ENCODE peak calls at places on chromosomes 7 and 10, in five cellular contexts. O, S, K, L and E are unnamed samples.
A peak's percentile ranks its signal among the peaks of the same experiment; 100 is the strongest.

GRCh38 chr7:55415173-55415778 is 50.1 kb downstream of the LANCL2 start:
- DNase-seq in O (peak; percentile 74), S (peak; percentile 14), K (peak; percentile 71), L (peak; percentile 55), E (peak; percentile 38)

GRCh38 chr7:133783276-133783675 is 343.9 kb upstream of the LRGUK start:
- DNase-seq in O (no peak), S (no peak), K (no peak), L (no peak), E (no peak)

GRCh38 chr7:43872401-43873165 is 3.3 kb upstream of the MRPS24 start:
- DNase-seq in O (peak; percentile 97), S (no peak), K (no peak), L (no peak), E (peak; percentile 85)

GRCh38 chr10:77926566-77927342 is at the start of gene DLG5:
- DNase-seq in O (peak; percentile 60), S (no peak), K (peak; percentile 13), L (peak; percentile 13), E (no peak)

GRCh38 chr7:138727336-138728099 is 26.4 kb upstream of the SVOPL start:
- DNase-seq in O (no peak), S (no peak), K (no peak), L (no peak), E (no peak)

GRCh38 chr10:130721971-130722370 is 585.8 kb downstream of the GLRX3 start:
- DNase-seq in O (no peak), S (no peak), K (no peak), L (no peak), E (no peak)

GRCh38 chr7:152859781-152860191 is 100.2 kb downstream of the ACTR3B start:
- DNase-seq in O (peak; percentile 9), S (no peak), K (no peak), L (no peak), E (no peak)

GRCh38 chr7:128885370-128886187 is 22.9 kb downstream of the ATP6V1F start:
- DNase-seq in O (no peak), S (no peak), K (no peak), L (no peak), E (no peak)

GRCh38 chr7:135747366-135747765 is 1.2 kb downstream of the FAM180A start:
- DNase-seq in O (no peak), S (no peak), K (no peak), L (no peak), E (no peak)

GRCh38 chr7:779480-779879 is 52.4 kb upstream of the PRKAR1B start:
- DNase-seq in O (no peak), S (no peak), K (no peak), L (no peak), E (no peak)

GRCh38 chr7:111825046-111825445 is 262.8 kb upstream of the IMMP2L start:
- DNase-seq in O (no peak), S (no peak), K (no peak), L (no peak), E (no peak)

GRCh38 chr7:151725844-151726770 is 150.8 kb downstream of the PRKAG2 start:
- DNase-seq in O (peak; percentile 68), S (no peak), K (no peak), L (peak; percentile 2), E (no peak)

GRCh38 chr7:75637854-75638606 is 100.7 kb downstream of the HIP1 start:
- DNase-seq in O (no peak), S (no peak), K (no peak), L (no peak), E (no peak)

GRCh38 chr7:39367943-39368342 is 198.3 kb upstream of the YAE1 start:
- DNase-seq in O (no peak), S (no peak), K (no peak), L (no peak), E (no peak)

GRCh38 chr7:24408798-24409428 is 124.9 kb downstream of the NPY start:
- DNase-seq in O (no peak), S (no peak), K (no peak), L (no peak), E (no peak)

GRCh38 chr7:76191783-76192240 is 9.9 kb upstream of the SRRM3 start:
- DNase-seq in O (peak; percentile 59), S (no peak), K (no peak), L (peak; percentile 16), E (peak; percentile 23)

GRCh38 chr7:47297120-47297519 is 284.8 kb downstream of the TNS3 start:
- DNase-seq in O (no peak), S (no peak), K (no peak), L (no peak), E (no peak)

GRCh38 chr10:70312972-70313371 is 29.2 kb upstream of the NPFFR1 start:
- DNase-seq in O (no peak), S (no peak), K (no peak), L (no peak), E (no peak)

GRCh38 chr7:123241809-123242208 is 42.0 kb upstream of the SLC13A1 start:
- DNase-seq in O (no peak), S (no peak), K (no peak), L (peak; percentile 14), E (no peak)

GRCh38 chr7:64874114-64874513 is 29.0 kb upstream of the ZNF273 start:
- DNase-seq in O (peak; percentile 80), S (no peak), K (no peak), L (no peak), E (peak; percentile 30)

GRCh38 chr10:87092356-87092860 is 2.2 kb downstream of the GLUD1 start:
- DNase-seq in O (peak; percentile 47), S (no peak), K (peak; percentile 9), L (no peak), E (peak; percentile 37)

GRCh38 chr7:139639563-139639962 is 116.1 kb downstream of the CLEC2L start:
- DNase-seq in O (no peak), S (no peak), K (no peak), L (no peak), E (no peak)

GRCh38 chr10:130987401-130987800 is 324.1 kb downstream of the TCERG1L start:
- DNase-seq in O (no peak), S (no peak), K (no peak), L (no peak), E (no peak)

GRCh38 chr10:1734288-1734687 is 3.0 kb downstream of the ADARB2 start:
- DNase-seq in O (no peak), S (no peak), K (no peak), L (no peak), E (no peak)

GRCh38 chr7:21146642-21147423 is 281.1 kb upstream of the SP4 start:
- DNase-seq in O (no peak), S (no peak), K (no peak), L (no peak), E (no peak)

GRCh38 chr10:3192856-3193635 is 20.5 kb upstream of the PITRM1 start:
- DNase-seq in O (peak; percentile 59), S (no peak), K (peak; percentile 31), L (peak; percentile 76), E (peak; percentile 46)

GRCh38 chr10:34492081-34492480 is 323.0 kb downstream of the PARD3 start:
- DNase-seq in O (no peak), S (no peak), K (no peak), L (peak; percentile 40), E (no peak)

GRCh38 chr7:63900394-63901203 is 98.0 kb upstream of the ZNF722 start:
- DNase-seq in O (peak; percentile 11), S (peak; percentile 70), K (peak; percentile 88), L (peak; percentile 74), E (no peak)

GRCh38 chr7:154913645-154914579 is 89.0 kb downstream of the PAXIP1 start:
- DNase-seq in O (peak; percentile 58), S (no peak), K (peak; percentile 76), L (peak; percentile 67), E (peak; percentile 16)

GRCh38 chr10:43057831-43058340 is 19.0 kb upstream of the RET start:
- DNase-seq in O (no peak), S (no peak), K (no peak), L (no peak), E (no peak)

GRCh38 chr7:74709880-74710671 is 52.6 kb downstream of the GTF2I start:
- DNase-seq in O (peak; percentile 18), S (no peak), K (no peak), L (no peak), E (no peak)

GRCh38 chr10:101612086-101612485 is 24.0 kb downstream of the DPCD start:
- DNase-seq in O (no peak), S (no peak), K (no peak), L (no peak), E (no peak)

GRCh38 chr7:134480730-134481129 is 21.8 kb upstream of the AKR1B1 start:
- DNase-seq in O (peak; percentile 89), S (no peak), K (no peak), L (no peak), E (peak; percentile 52)

GRCh38 chr7:2643386-2644229 is 11.8 kb downstream of the TTYH3 start:
- DNase-seq in O (no peak), S (no peak), K (no peak), L (no peak), E (no peak)